ENCODE peak calls at places on chromosomes 11 and 22, in five cellular contexts. B, A, M, H and Q are unnamed samples. For H3K4me1, the result is how much of the 10 kb centered on the place peaks cover.

GRCh38 chr11:12213920-12214319 is 103.5 kb downstream of the MICAL2 start:
- DNase-seq in B (no peak), A (no peak), M (no peak), H (no peak), Q (no peak)

GRCh38 chr22:49197500-49197899 is 630.2 kb downstream of the BRD1 start:
- DNase-seq in B (no peak), A (no peak), M (no peak), H (no peak), Q (peak)

GRCh38 chr22:27122561-27122960 is 465.2 kb downstream of the MIAT start:
- DNase-seq in B (no peak), A (no peak), M (no peak), H (no peak), Q (no peak)

GRCh38 chr22:49733631-49734030 is 94.0 kb downstream of the BRD1 start:
- DNase-seq in B (no peak), A (no peak), M (no peak), H (no peak), Q (no peak)

GRCh38 chr11:111460752-111461305 is 51.4 kb downstream of the BTG4 start:
- DNase-seq in B (no peak), A (no peak), M (no peak), H (no peak), Q (no peak)

GRCh38 chr11:113840932-113841664 is 34.3 kb downstream of the USP28 start:
- DNase-seq in B (no peak), A (no peak), M (no peak), H (no peak), Q (no peak)

GRCh38 chr11:16114451-16114850 is 241.9 kb downstream of the SOX6 start:
- DNase-seq in B (no peak), A (no peak), M (no peak), H (no peak), Q (no peak)

GRCh38 chr11:2534131-2534956 is 89.5 kb downstream of the KCNQ1 start:
- DNase-seq in B (no peak), A (peak), M (no peak), H (no peak), Q (peak)

GRCh38 chr11:77672276-77672675 is 34.7 kb upstream of the CLNS1A start:
- DNase-seq in B (peak), A (peak), M (no peak), H (no peak), Q (no peak)

GRCh38 chr11:109112748-109113378 is 309.1 kb upstream of the C11orf87 start:
- DNase-seq in B (no peak), A (no peak), M (no peak), H (no peak), Q (no peak)

DNA sequence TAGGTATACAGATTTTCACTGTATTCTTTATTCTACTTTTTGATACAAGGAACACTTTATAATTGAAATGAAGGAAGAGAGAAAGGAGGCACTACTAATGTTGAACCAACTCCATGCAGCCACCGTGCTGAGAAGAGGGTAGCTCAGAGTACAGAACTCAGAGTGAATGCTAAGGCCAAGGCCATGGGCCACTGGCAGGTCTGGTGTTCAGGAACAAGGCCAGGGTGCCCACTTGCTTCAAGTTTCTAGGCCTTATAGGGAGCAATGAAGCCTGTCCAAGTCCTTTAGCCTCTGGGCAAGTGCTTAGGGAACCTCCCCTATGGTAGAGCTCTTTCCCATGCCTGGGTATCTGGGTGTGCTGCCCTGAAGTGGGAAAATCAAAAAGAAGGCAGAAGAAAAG is 235.0 kb downstream of the TENM4 start:
- DNase-seq in B (no peak), A (no peak), M (no peak), H (no peak), Q (no peak)
- H3K4me1 ChIP-seq in B (under half), A (under half), M (under half), H (under half), Q (under half)

DNA sequence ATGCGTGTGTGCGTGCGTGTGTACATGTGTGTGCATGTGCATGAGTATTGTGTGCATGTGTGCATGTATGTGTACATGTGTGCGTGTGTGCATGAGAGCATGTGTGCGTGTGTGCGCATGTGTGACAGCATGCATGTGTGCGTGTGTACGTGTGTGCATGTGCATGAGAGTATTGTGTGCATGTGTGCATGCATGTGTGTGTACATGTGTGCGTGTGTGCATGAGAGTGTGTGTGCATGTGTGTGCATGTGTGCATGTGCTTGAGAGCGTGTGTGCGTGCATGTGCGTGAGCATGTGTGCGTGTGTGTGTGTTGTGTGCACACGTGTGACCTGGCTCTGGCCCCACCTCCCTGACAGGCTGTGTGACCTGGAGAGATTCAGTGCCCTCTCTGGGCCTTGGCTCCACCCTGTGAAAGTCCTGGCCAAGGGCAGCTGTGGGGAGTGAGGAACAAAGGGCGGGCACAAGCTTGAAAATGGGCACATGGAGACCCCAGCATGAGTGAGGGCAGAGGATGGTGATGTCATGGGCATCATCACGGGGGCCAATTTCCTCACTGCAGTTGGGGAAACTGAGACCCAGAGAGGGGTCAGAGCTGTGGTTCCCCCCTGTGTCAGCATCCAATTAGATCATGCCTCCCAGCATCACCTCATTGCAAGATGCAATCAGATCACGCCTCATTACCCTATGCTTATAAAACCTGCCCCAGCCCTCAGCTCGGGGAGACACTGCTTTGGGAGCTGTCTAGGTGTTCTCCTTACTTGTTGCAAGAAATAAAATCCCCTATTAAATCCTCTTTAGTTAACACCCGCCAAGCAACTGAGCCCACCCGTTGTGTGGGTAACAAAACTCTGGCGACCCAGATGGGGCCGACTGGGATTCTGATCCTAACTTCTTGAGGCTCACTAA is 643 bp downstream of the ACY3 start:
- DNase-seq in B (no peak), A (no peak), M (no peak), H (no peak), Q (no peak)
- TF ChIP-seq POLR2A in B (no peak), A (peak), M (no peak), H (no peak), Q (no peak)

GRCh38 chr11:62020661-62021060 is 53.2 kb upstream of the FTH1 start:
- DNase-seq in B (no peak), A (no peak), M (no peak), H (no peak), Q (no peak)

GRCh38 chr11:62026739-62027138 is 59.3 kb upstream of the FTH1 start:
- DNase-seq in B (no peak), A (no peak), M (no peak), H (no peak), Q (no peak)

GRCh38 chr11:62024975-62025374 is 57.5 kb upstream of the FTH1 start:
- DNase-seq in B (no peak), A (no peak), M (no peak), H (no peak), Q (no peak)

GRCh38 chr11:62030071-62030684 is 62.7 kb upstream of the FTH1 start:
- DNase-seq in B (no peak), A (no peak), M (no peak), H (no peak), Q (no peak)

DNA sequence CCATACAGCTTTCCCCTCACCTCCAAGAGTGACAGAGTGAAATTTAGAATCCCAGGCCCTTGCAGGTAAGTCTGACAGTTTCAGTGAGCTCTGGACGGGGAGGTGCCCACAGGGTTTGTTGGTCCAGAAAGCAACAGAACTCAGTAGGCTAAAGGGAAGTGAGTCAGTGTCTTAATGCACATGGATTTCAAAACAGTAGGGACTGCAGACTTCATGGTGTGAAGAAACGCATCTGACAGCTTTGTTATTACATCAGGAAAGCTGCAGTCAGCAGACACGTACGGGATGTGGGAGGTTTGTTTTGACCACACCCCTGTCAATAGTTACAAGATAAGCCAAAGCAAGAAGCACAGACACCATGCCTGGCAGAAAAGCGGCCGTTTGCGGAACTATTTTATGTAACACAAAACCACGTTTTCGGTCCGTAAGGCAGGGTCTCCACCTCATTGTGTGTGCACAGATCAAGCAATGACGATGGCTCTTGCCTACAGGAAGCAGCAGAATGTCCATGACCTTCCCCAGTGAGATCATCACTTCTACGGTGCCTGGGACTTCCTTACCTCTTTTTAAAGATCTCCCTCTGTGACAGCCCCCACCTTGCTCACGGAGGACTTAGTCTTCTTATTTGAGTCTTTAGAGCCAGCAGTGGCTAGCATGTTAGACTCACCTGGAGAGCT is 58.1 kb upstream of the FTH1 start:
- DNase-seq in B (peak), A (peak), M (peak), H (peak), Q (peak)
- TF ChIP-seq EP300 in B (peak), A (peak), M (peak), H (no peak), Q (peak)

GRCh38 chr11:70323811-70324210 is 53.3 kb downstream of the PPFIA1 start:
- DNase-seq in B (no peak), A (no peak), M (no peak), H (no peak), Q (no peak)
- H3K4me1 ChIP-seq in B (under half), A (under half), M (under half), H (under half), Q (under half)

GRCh38 chr11:126327280-126328000 is 23.6 kb downstream of the DCPS start:
- DNase-seq in B (no peak), A (no peak), M (no peak), H (no peak), Q (no peak)
- TF ChIP-seq POLR2A in B (no peak), A (no peak), M (no peak), H (no peak), Q (no peak)

DNA sequence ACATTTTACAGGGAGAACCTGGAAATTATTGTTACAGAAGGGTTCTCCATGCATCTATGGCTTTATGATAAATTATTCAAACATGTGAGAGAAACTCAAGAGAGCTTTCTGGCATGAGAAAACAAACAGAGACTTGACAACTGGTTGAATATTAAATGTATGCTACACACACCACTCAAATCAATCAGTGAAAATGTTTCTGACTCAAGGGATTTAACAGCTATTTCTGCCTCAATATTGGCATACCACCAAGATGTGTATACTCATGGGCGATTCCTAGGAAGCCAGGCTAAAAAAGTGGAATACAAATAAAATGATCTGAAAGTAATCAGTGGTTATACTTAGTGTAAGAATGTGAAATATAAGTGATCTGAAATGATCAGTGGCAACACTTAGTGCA is 15.8 kb upstream of the OR51T1 start:
- DNase-seq in B (no peak), A (no peak), M (no peak), H (no peak), Q (no peak)
- TF ChIP-seq EP300 in B (no peak), A (no peak), M (no peak), H (no peak), Q (no peak)

DNA sequence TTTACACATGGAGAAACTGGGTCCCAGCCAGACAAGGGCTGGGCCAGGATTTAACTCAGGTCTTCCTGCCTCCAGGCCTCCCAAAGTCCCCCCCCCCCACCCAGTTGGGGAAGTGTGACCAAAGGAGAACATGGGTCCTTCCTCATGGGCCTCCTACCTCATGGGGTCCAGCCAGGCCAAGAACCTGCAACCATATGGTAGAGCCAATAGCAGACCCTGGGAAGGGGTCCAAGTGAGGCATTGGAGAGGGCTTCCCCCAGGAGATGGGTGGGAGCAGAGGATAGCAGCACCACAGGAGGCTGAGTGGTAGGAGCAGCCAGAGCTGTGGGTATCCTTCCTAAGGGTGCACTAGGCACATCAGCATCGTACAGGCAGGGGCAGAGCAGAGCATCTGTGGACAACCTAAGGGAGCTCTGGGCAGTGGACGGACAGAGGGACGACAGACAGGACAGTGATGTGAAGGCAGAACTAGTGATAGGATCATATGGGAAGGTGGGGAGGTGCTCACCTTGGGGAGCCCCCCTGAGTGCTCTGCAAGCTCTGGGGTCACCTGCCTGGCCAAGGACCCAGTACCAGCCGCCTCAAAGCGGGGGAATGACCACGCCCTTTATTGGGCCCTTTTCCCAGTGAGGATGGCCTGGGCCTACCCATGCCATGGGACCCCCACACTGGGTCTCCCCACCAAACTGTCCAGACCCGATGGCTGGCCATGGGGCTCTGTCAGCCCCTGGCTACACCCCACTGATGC is 4.5 kb downstream of the ARVCF start:
- DNase-seq in B (no peak), A (no peak), M (no peak), H (no peak), Q (no peak)
- H3K4me1 ChIP-seq in B (under half), A (under half), M (half or more), H (under half), Q (under half)

GRCh38 chr22:35209203-35209602 is 48.1 kb upstream of the HMGXB4 start:
- DNase-seq in B (no peak), A (no peak), M (no peak), H (no peak), Q (no peak)
- TF ChIP-seq POLR2A in B (no peak), A (no peak), M (no peak), H (no peak), Q (no peak)